ENCODE peak calls at places on chromosomes 6 and 20, in six cellular contexts. K, M, G, E, F and S are unnamed samples.

GRCh38 chr6:18595774-18596528 is 208.8 kb downstream of the RNF144B start:
- DNase-seq in K (peak; percentile 63), M (peak; percentile 62), G (peak; percentile 64), E (peak; percentile 47), F (peak; percentile 76), S (peak; percentile 78)

GRCh38 chr6:169667716-169668115 is 34.1 kb downstream of the WDR27 start:
- DNase-seq in K (no peak), M (no peak), G (no peak), E (no peak), F (no peak), S (no peak)

GRCh38 chr6:51934098-51934497 is 153.3 kb downstream of the PKHD1 start:
- DNase-seq in K (no peak), M (no peak), G (peak; percentile 75), E (peak; percentile 41), F (no peak), S (peak; percentile 86)

GRCh38 chr6:21898107-21898796 is 304.7 kb downstream of the SOX4 start:
- DNase-seq in K (peak; percentile 87), M (no peak), G (no peak), E (no peak), F (no peak), S (peak; percentile 59)

GRCh38 chr6:161198176-161198575 is 75.7 kb downstream of the AGPAT4 start:
- DNase-seq in K (no peak), M (no peak), G (no peak), E (no peak), F (no peak), S (no peak)

GRCh38 chr20:23419995-23420901 is 1.0 kb downstream of the NAPB start:
- DNase-seq in K (peak; percentile 70), M (peak; percentile 81), G (no peak), E (no peak), F (peak; percentile 1), S (peak; percentile 34)

GRCh38 chr20:40678286-40678835 is 10.7 kb downstream of the MAFB start:
- DNase-seq in K (no peak), M (no peak), G (no peak), E (no peak), F (no peak), S (no peak)

GRCh38 chr6:15106958-15107643 is 138.8 kb upstream of the JARID2 start:
- DNase-seq in K (no peak), M (no peak), G (no peak), E (no peak), F (no peak), S (no peak)

GRCh38 chr20:40489886-40490285 is 199.2 kb downstream of the MAFB start:
- DNase-seq in K (no peak), M (no peak), G (no peak), E (no peak), F (no peak), S (peak; percentile 42)

GRCh38 chr20:53662595-53662994 is 69.0 kb upstream of the ZNF217 start:
- DNase-seq in K (no peak), M (no peak), G (no peak), E (no peak), F (no peak), S (no peak)

GRCh38 chr6:136510782-136511181 is 39.4 kb downstream of the MAP7 start:
- DNase-seq in K (no peak), M (no peak), G (no peak), E (no peak), F (no peak), S (no peak)

GRCh38 chr6:142222022-142222421 is 75.0 kb downstream of the VTA1 start:
- DNase-seq in K (no peak), M (no peak), G (no peak), E (no peak), F (no peak), S (no peak)

GRCh38 chr6:36633915-36634314 is 39.8 kb downstream of the SRSF3 start:
- DNase-seq in K (peak; percentile 87), M (peak; percentile 72), G (no peak), E (no peak), F (no peak), S (no peak)

GRCh38 chr20:23583526-23583925 is 15.2 kb upstream of the CST9L start:
- DNase-seq in K (no peak), M (no peak), G (no peak), E (no peak), F (no peak), S (no peak)

GRCh38 chr6:139979021-139979721 is 604.7 kb upstream of the CITED2 start:
- DNase-seq in K (no peak), M (peak; percentile 70), G (no peak), E (no peak), F (no peak), S (no peak)
- H2BK15ac ChIP-seq in K (peak overlapping the region; percentile 49), M (no peak overlapping the region), G (no peak overlapping the region), E (no peak overlapping the region), F (no peak overlapping the region), S (no peak overlapping the region)

GRCh38 chr20:43767686-43768474 is 41.1 kb upstream of the GTSF1L start:
- DNase-seq in K (peak; percentile 50), M (no peak), G (no peak), E (no peak), F (no peak), S (no peak)

GRCh38 chr20:43762911-43763310 is 36.1 kb upstream of the GTSF1L start:
- DNase-seq in K (no peak), M (no peak), G (no peak), E (no peak), F (no peak), S (no peak)

GRCh38 chr20:43766917-43767316 is 40.1 kb upstream of the GTSF1L start:
- DNase-seq in K (no peak), M (no peak), G (no peak), E (no peak), F (no peak), S (no peak)

GRCh38 chr20:43765933-43766332 is 39.1 kb upstream of the GTSF1L start:
- DNase-seq in K (no peak), M (no peak), G (no peak), E (no peak), F (no peak), S (no peak)

DNA sequence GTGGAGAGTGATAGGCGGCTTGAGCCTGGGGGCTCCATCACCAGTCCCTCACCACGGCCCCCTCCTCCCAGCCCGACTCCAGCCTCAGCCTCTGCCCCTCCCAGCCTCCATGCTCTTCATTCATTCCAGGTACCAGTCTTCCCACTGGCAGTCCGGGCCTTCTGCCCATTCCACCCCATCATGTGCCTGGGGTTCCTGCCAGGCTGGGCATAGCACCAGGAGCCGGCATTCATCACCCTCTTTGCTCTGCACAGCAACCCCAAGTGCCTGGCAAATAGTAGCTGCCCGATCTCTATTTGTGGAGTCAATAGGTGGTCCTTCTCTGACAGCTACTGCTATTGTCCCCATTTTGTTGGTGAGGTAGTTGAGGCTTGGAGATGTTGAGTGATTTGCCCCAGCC is 39.6 kb upstream of the GTSF1L start:
- DNase-seq in K (no peak), M (no peak), G (no peak), E (no peak), F (no peak), S (no peak)
- H2BK15ac ChIP-seq in K (no peak overlapping the region), M (no peak overlapping the region), G (no peak overlapping the region), E (no peak overlapping the region), F (peak overlapping the region; percentile 4), S (no peak overlapping the region)

DNA sequence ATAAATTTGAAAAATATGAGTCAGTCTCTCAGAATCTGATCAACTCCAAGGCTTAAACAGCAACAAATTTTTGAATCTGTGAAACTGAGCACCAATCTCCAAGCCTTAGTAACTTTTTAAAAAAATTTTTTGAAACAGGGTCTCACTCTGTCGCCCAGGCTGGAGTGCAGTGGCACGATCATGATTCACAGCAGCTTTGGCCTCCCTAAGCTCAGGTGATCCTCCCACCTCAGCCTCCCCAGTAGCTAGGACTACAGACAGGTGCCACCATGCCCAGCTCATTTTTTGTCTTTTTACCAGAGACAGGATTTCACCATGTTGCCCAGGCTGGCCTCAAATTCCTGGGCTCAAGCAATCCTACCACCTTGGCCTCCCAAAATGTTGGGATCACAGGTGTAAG is 207.9 kb upstream of the TCF21 start:
- DNase-seq in K (no peak), M (no peak), G (no peak), E (no peak), F (no peak), S (no peak)
- H2BK15ac ChIP-seq in K (peak overlapping the region; percentile 65), M (no peak overlapping the region), G (no peak overlapping the region), E (peak overlapping the region; percentile 81), F (no peak overlapping the region), S (no peak overlapping the region)

GRCh38 chr6:166370489-166370888 is 12.3 kb downstream of the MPC1 start:
- DNase-seq in K (no peak), M (no peak), G (no peak), E (no peak), F (no peak), S (no peak)
- H2BK15ac ChIP-seq in K (no peak overlapping the region), M (no peak overlapping the region), G (no peak overlapping the region), E (no peak overlapping the region), F (no peak overlapping the region), S (no peak overlapping the region)